ENCODE peak calls at places on chromosomes 3 and 15, in four cellular contexts. P is HepG2, N is Karpas-422, C is activated B cell treated with CpG ODN at 0.5 μM for 24 hours. U is an unnamed sample.

GRCh38 chr15:95930659-95931375 is 399.7 kb upstream of the NR2F2 start:
- DNase-seq in P (no peak), N (no peak), C (no peak), U (no peak)

GRCh38 chr15:74392402-74392876 is 25.0 kb upstream of the CYP11A1 start:
- DNase-seq in N (no peak), C (no peak), P (no peak), U (no peak)

GRCh38 chr3:107670991-107671390 is 148.2 kb downstream of the BBX start:
- DNase-seq in N (no peak), P (no peak), C (no peak), U (no peak)

GRCh38 chr15:41493205-41493901 is at the start of gene ITPKA:
- DNase-seq in N (peak), P (peak), C (peak), U (no peak)

GRCh38 chr3:197829397-197830045 is 38.5 kb downstream of the LRCH3 start:
- DNase-seq in P (no peak), N (no peak), C (no peak), U (no peak)

GRCh38 chr3:123389338-123389910 is 59.5 kb downstream of the ADCY5 start:
- DNase-seq in P (no peak), N (no peak), C (no peak), U (no peak)

GRCh38 chr3:164723396-164723795 is 354.9 kb downstream of the SI start:
- DNase-seq in P (peak), C (no peak), N (no peak), U (no peak)

GRCh38 chr15:90086868-90087268 is 15.4 kb downstream of the IDH2 start:
- DNase-seq in P (peak), N (peak), C (peak), U (no peak)

GRCh38 chr15:83250766-83251165 is 33.7 kb downstream of the BNC1 start:
- DNase-seq in P (no peak), N (no peak), C (no peak), U (no peak)

GRCh38 chr3:67384790-67385397 is 269.5 kb downstream of the SUCLG2 start:
- DNase-seq in C (no peak), N (peak), P (peak), U (no peak)

GRCh38 chr3:126523745-126524428 is at the start of gene CHST13:
- DNase-seq in P (peak), C (no peak), N (no peak), U (no peak)

GRCh38 chr3:160100610-160101009 is 112.0 kb downstream of the IL12A start:
- DNase-seq in P (no peak), C (no peak), N (no peak), U (no peak)

GRCh38 chr3:61903931-61904657 is 342.7 kb downstream of the PTPRG start:
- DNase-seq in C (no peak), P (no peak), N (no peak), U (no peak)

GRCh38 chr3:166177130-166177529 is 339.9 kb upstream of the BCHE start:
- DNase-seq in N (no peak), C (no peak), P (no peak), U (no peak)

GRCh38 chr3:72100626-72101187 is 315.8 kb upstream of the PROK2 start:
- DNase-seq in C (peak), N (peak), P (no peak), U (peak)

GRCh38 chr3:185225080-185225479 is 28.8 kb downstream of the EHHADH start:
- DNase-seq in C (no peak), P (no peak), N (no peak), U (no peak)

GRCh38 chr15:66765478-66766281 is 63.6 kb downstream of the SMAD6 start:
- DNase-seq in C (no peak), N (no peak), P (peak), U (peak)

GRCh38 chr3:46900007-46900292 is 22.4 kb downstream of the PTH1R start:
- DNase-seq in C (no peak), P (no peak), N (no peak), U (no peak)

GRCh38 chr3:187227658-187228258 is 30.5 kb downstream of the RTP1 start:
- DNase-seq in P (no peak), N (no peak), C (no peak), U (no peak)

GRCh38 chr3:152309031-152309430 is 40.3 kb downstream of the MBNL1 start:
- DNase-seq in N (no peak), C (no peak), P (no peak), U (no peak)

GRCh38 chr3:63353383-63353782 is 75.3 kb downstream of the SYNPR start:
- DNase-seq in N (no peak), C (no peak), P (no peak), U (no peak)